ENCODE peak calls at places on chromosomes 16 and 17, in four cellular contexts. W is adrenal gland, M is ovary, R is stomach. D is an unnamed sample. For H3K9me3, the result is how much of the 10 kb centered on the place peaks cover.

GRCh38 chr17:8421571-8421970 is 14.1 kb upstream of the NDEL1 start:
- DNase-seq in M (no peak), W (no peak), R (no peak), D (no peak)

GRCh38 chr17:14871921-14872320 is 393.2 kb downstream of the PMP22 start:
- DNase-seq in W (no peak), M (no peak), R (no peak), D (no peak)

GRCh38 chr17:50184611-50185398 is 16.6 kb downstream of the COL1A1 start:
- DNase-seq in R (no peak), W (no peak), M (peak), D (no peak)

GRCh38 chr16:84673203-84673535 is 24.9 kb downstream of the KLHL36 start:
- DNase-seq in W (no peak), R (no peak), M (no peak), D (peak)

GRCh38 chr17:42361781-42362186 is 26.5 kb downstream of the STAT3 start:
- DNase-seq in R (no peak), M (no peak), W (peak), D (no peak)

GRCh38 chr17:5418858-5419355 is 555 bp downstream of the NUP88 start:
- DNase-seq in R (peak), W (peak), M (no peak), D (no peak)

GRCh38 chr16:72455743-72456659 is 284.0 kb upstream of the PMFBP1 start:
- DNase-seq in W (no peak), R (peak), M (no peak), D (no peak)

GRCh38 chr16:6643083-6643686 is 689.5 kb upstream of the RBFOX1 start:
- DNase-seq in W (peak), R (peak), M (no peak), D (no peak)

GRCh38 chr16:56672761-56673536 is 3.3 kb downstream of the MT1H start:
- DNase-seq in M (no peak), R (no peak), W (no peak), D (no peak)

GRCh38 chr16:28304214-28304613 is 11.9 kb downstream of the SBK1 start:
- DNase-seq in M (peak), W (peak), R (peak), D (no peak)

DNA sequence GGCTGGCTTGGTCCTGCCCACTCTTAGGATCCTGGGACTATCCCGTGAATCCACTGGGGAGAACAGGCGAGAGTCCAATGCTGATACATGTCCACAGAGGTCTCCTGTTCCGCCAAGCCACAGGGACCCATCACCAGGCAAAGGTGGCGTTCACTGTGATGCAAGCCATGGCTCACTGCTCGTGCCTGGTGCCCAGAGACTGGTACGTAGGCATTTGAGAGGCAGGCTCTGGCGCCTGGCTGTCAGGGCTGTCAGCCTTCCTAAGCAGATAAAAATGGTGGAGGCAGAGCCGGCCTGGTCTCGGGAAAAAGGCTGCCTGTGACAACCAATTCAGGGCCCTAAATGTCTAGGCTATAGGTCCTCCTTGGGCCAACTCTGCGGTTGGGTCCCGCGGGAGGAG is 2329.0 kb downstream of the TP53TG3F start:
- DNase-seq in R (no peak), M (no peak), W (no peak), D (no peak)
- H3K9me3 ChIP-seq in R (half or more), M (under half), W (under half), D (under half)

GRCh38 chr16:118857-119256 is 19.6 kb downstream of the NPRL3 start:
- DNase-seq in M (no peak), W (no peak), R (no peak), D (no peak)
- TF ChIP-seq POLR2A in M (no peak), W (no peak), R (no peak), D (no peak)

DNA sequence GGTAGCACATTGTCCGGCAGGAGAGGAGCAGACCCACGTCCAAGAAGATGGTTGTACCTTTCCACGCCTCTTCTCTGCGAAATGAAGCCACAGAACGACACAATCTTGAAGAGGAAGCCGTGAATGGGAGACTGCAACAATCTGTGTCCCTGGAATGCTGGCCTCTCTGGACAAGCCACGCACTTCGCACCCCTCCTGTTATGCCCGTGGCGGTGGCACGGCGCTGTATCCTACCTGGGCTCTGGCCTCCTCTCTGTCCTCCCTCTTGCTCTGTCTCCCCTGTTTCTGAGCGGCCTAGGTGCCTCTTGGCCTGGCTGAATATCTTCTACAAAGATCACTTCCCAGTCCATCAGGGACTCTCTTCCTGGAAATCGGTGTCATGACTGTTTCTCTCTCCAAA is 717.8 kb downstream of the KCNJ18 start:
- DNase-seq in R (no peak), M (no peak), W (no peak), D (peak)
- H3K9me3 ChIP-seq in R (under half), M (under half), W (under half), D (half or more)

GRCh38 chr16:66273036-66273435 is 93.5 kb upstream of the CDH5 start:
- DNase-seq in M (no peak), W (no peak), R (no peak), D (no peak)

GRCh38 chr16:66272461-66272860 is 94.0 kb upstream of the CDH5 start:
- DNase-seq in R (no peak), M (no peak), W (no peak), D (no peak)

GRCh38 chr16:66271074-66272060 is 95.1 kb upstream of the CDH5 start:
- DNase-seq in W (no peak), M (no peak), R (no peak), D (no peak)

GRCh38 chr16:66269631-66270332 is 96.7 kb upstream of the CDH5 start:
- DNase-seq in R (no peak), M (no peak), W (no peak), D (no peak)

DNA sequence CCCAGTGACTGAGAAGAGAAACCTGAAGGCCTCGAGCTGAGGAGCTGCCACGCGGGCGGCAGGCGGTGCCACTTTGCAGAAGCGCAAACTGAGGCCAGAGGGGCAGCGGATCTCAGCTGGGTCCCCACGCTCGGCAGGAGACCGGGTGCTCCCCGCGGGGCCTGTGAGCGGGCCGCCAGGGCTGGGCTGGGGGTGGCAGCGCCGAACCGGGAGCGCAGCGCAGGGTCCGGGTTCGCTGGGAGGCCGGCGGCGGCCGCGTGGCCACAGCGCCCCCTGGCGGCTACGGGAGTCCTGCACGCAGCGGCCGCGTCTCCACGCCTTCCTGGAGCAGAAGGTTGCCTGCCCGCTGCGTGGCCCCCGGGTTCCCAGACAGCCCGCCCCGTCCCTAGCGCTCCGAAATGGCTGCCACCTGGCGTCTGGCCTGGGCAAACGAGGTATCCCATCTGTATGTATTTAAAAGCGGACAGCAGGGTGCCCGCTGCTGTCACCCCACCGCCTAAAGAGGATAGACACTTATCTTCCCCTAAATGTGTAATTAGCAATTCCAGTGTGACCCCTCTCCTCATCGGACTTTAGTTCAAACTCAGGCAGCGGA is 96.1 kb upstream of the CDH5 start:
- DNase-seq in M (peak), W (peak), R (peak), D (peak)
- TF ChIP-seq POLR2A in M (no peak), W (no peak), R (no peak), D (no peak)

GRCh38 chr16:52742608-52743007 is 195.7 kb upstream of the TOX3 start:
- DNase-seq in M (no peak), W (no peak), R (no peak), D (no peak)
- H3K9me3 ChIP-seq in M (under half), W (under half), R (under half), D (under half)

DNA sequence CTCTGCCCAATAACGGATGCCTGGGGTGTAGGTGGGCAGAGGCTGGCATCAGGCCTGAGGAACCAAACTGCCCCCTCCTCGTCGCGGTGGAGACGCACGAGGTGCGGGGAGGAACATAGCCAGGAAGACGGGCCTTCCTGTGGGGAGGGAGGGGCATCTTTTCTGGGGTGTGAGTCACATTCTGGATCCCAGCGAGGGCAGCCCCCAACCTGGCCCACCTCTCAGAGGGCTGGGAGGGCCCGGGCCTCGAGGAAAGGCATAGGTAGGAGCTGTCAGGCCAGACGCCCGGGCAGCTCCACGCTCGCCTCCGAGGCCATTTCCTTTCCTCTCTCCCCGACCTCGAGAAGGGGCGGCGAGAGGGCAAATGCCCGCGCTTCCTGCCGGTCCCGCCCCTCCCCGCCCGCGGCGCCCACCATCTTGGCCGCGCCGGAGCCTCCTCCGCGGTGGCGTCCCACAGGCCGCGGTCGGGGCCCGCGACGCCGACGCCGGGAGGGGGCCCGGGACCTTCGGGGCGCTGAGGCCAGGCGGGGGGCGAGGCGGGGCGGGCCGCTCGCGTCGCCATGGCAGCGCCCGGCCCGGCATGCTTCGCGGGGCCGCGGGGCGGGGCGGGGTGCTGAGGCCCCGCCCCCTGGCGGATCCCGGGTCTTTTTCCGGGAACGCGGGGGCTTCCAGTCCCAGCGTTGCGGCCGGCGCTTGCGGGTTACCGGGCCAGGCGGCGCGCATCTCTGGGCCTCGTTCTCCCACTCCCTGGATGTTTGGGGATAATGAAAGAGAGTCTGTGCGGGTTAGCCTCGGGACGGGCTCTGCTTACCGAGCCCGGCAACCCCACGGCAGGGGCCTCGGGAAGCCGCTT is 13.2 kb downstream of the RAI1 start:
- DNase-seq in R (peak), M (peak), W (peak), D (peak)
- TF ChIP-seq POLR2A in R (no peak), M (peak), W (peak), D (no peak)

GRCh38 chr16:69939821-69940585 is 11.1 kb upstream of the CLEC18A start:
- DNase-seq in W (no peak), M (peak), R (no peak), D (no peak)

GRCh38 chr16:69942099-69942491 is 9.0 kb upstream of the CLEC18A start:
- DNase-seq in M (no peak), R (no peak), W (no peak), D (no peak)

GRCh38 chr16:69941251-69942098 is 9.7 kb upstream of the CLEC18A start:
- DNase-seq in W (no peak), M (peak), R (no peak), D (peak)

GRCh38 chr16:69940676-69941075 is 10.5 kb upstream of the CLEC18A start:
- DNase-seq in R (no peak), W (no peak), M (peak), D (no peak)

GRCh38 chr16:69942627-69943170 is 8.4 kb upstream of the CLEC18A start:
- DNase-seq in R (no peak), M (no peak), W (no peak), D (no peak)
- H3K9me3 ChIP-seq in R (under half), M (under half), W (under half), D (under half)

GRCh38 chr17:76671123-76671911 is 27.8 kb upstream of the ST6GALNAC1 start:
- DNase-seq in W (peak), M (peak), R (peak), D (peak)
- TF ChIP-seq POLR2A in W (no peak), M (peak), R (no peak), D (no peak)

GRCh38 chr17:22484826-22485225 is 792.5 kb downstream of the KCNJ18 start:
- DNase-seq in W (no peak), R (no peak), M (no peak), D (no peak)
- H3K9me3 ChIP-seq in W (under half), R (half or more), M (under half), D (under half)

GRCh38 chr16:11632455-11632921 is 35.8 kb upstream of the SNN start:
- DNase-seq in W (peak), R (no peak), M (peak), D (peak)
- TF ChIP-seq POLR2A in W (no peak), R (no peak), M (no peak), D (no peak)